ENCODE peak calls at places on chromosomes 16 and 17, in eight cellular contexts. X, O, U, K, N, B, T and F are unnamed samples.

GRCh38 chr17:35890774-35891155 is 10.6 kb upstream of the CCL5 start:
- DNase-seq in U (no peak), T (no peak), X (no peak), B (no peak), O (no peak), K (no peak), N (no peak), F (no peak)

GRCh38 chr16:23557779-23558330 is 328 bp downstream of the UBFD1 start:
- DNase-seq in U (no peak), T (peak), K (no peak), N (no peak), O (no peak), B (no peak), X (no peak), F (peak)

GRCh38 chr16:27103954-27104353 is 37.2 kb downstream of the C16orf82 start:
- DNase-seq in T (no peak), X (no peak), K (no peak), U (no peak), B (no peak), N (no peak), O (no peak), F (no peak)

GRCh38 chr17:75069783-75070182 is 18.0 kb upstream of the SLC16A5 start:
- DNase-seq in B (peak), T (no peak), X (no peak), U (no peak), N (no peak), K (no peak), O (no peak), F (no peak)

GRCh38 chr16:57087003-57087402 is 5.4 kb upstream of the CPNE2 start:
- DNase-seq in O (no peak), B (no peak), K (no peak), X (no peak), N (no peak), T (no peak), U (no peak), F (no peak)

GRCh38 chr17:64134996-64135395 is 5.1 kb upstream of the ERN1 start:
- DNase-seq in N (no peak), T (no peak), U (no peak), B (no peak), X (no peak), O (no peak), K (no peak), F (no peak)

GRCh38 chr17:55612691-55613141 is 101.5 kb upstream of the SMIM36 start:
- DNase-seq in K (no peak), U (no peak), O (no peak), B (no peak), N (no peak), X (no peak), T (no peak), F (no peak)

GRCh38 chr17:81076097-81076754 is 41.3 kb downstream of the BAIAP2 start:
- DNase-seq in K (no peak), T (no peak), O (no peak), B (no peak), X (no peak), N (no peak), U (no peak), F (no peak)

GRCh38 chr16:70661534-70661917 is 15.2 kb downstream of the IL34 start:
- DNase-seq in K (no peak), B (no peak), O (no peak), T (no peak), N (no peak), U (no peak), X (no peak), F (no peak)

GRCh38 chr16:11977206-11978041 is 890 bp downstream of the SNX29 start:
- DNase-seq in O (no peak), U (peak), X (peak), K (peak), N (no peak), T (peak), B (no peak), F (no peak)

GRCh38 chr17:14672830-14673229 is 371.9 kb downstream of the HS3ST3B1 start:
- DNase-seq in U (no peak), T (peak), X (peak), N (no peak), O (no peak), K (peak), B (no peak), F (peak)

GRCh38 chr16:87702325-87702811 is 63.4 kb downstream of the KLHDC4 start:
- DNase-seq in K (no peak), N (no peak), T (no peak), O (peak), B (peak), X (peak), U (no peak), F (no peak)

GRCh38 chr16:1342526-1343427 is 8.9 kb downstream of the TSR3 start:
- DNase-seq in B (peak), U (peak), K (peak), T (peak), N (peak), O (peak), X (peak), F (peak)

GRCh38 chr16:11560701-11561439 is 25.8 kb downstream of the LITAF start:
- DNase-seq in K (no peak), T (peak), B (no peak), O (peak), X (no peak), N (no peak), U (peak), F (no peak)

GRCh38 chr17:80442305-80442659 is 27.3 kb downstream of the ENDOV start:
- DNase-seq in X (no peak), U (no peak), B (no peak), N (no peak), O (no peak), T (no peak), K (no peak), F (no peak)

GRCh38 chr17:2635241-2635640 is 41.8 kb downstream of the PAFAH1B1 start:
- DNase-seq in U (no peak), X (no peak), N (no peak), B (no peak), K (no peak), T (no peak), O (no peak), F (no peak)

GRCh38 chr16:85567101-85567866 is 45.8 kb upstream of the GSE1 start:
- DNase-seq in B (no peak), T (no peak), U (no peak), X (no peak), O (no peak), N (no peak), K (no peak), F (no peak)

GRCh38 chr16:73046484-73047214 is 1.3 kb downstream of the ZFHX3 start:
- DNase-seq in N (no peak), U (no peak), T (no peak), O (no peak), B (no peak), X (no peak), K (no peak), F (no peak)

GRCh38 chr17:70120420-70120819 is 45.4 kb downstream of the KCNJ16 start:
- DNase-seq in X (no peak), T (no peak), N (no peak), U (no peak), B (no peak), O (no peak), K (no peak), F (no peak)

GRCh38 chr17:62781826-62782225 is 26.3 kb downstream of the MARCHF10 start:
- DNase-seq in U (no peak), T (no peak), X (no peak), B (no peak), K (no peak), N (no peak), O (no peak), F (no peak)

GRCh38 chr17:68036304-68037147 is 991 bp downstream of the KPNA2 start:
- DNase-seq in K (no peak), T (no peak), X (no peak), O (no peak), B (no peak), N (no peak), U (no peak), F (no peak)

GRCh38 chr17:65346166-65346565 is 209.0 kb downstream of the RGS9 start:
- DNase-seq in U (no peak), O (no peak), B (no peak), N (no peak), T (peak), X (no peak), K (no peak), F (no peak)

GRCh38 chr17:59800530-59800942 is 92.2 kb downstream of the TUBD1 start:
- DNase-seq in X (no peak), N (no peak), B (no peak), U (no peak), K (no peak), O (no peak), T (no peak), F (no peak)

GRCh38 chr16:2033057-2033911 is 6.6 kb downstream of the NHERF2 start:
- DNase-seq in U (peak), O (peak), K (no peak), T (peak), N (no peak), X (peak), B (no peak), F (no peak)

GRCh38 chr17:57629470-57629869 is 115.6 kb downstream of the CCDC182 start:
- DNase-seq in X (no peak), K (no peak), U (no peak), T (no peak), B (no peak), N (no peak), O (peak), F (no peak)

GRCh38 chr17:57403241-57403640 is 146.9 kb downstream of the MSI2 start:
- DNase-seq in T (no peak), X (no peak), U (no peak), K (no peak), O (no peak), B (no peak), N (no peak), F (no peak)

GRCh38 chr17:57530508-57530907 is 214.6 kb downstream of the CCDC182 start:
- DNase-seq in N (peak), B (no peak), T (no peak), K (no peak), O (no peak), U (no peak), X (no peak), F (no peak)

GRCh38 chr17:49970498-49970897 is 1.5 kb downstream of the DLX4 start:
- DNase-seq in N (no peak), O (no peak), X (no peak), U (no peak), T (no peak), K (no peak), B (no peak), F (no peak)

GRCh38 chr17:79990051-79990592 is 45.5 kb downstream of the TBC1D16 start:
- DNase-seq in O (no peak), K (no peak), X (no peak), T (no peak), B (no peak), N (no peak), U (no peak), F (no peak)

GRCh38 chr16:55078699-55079415 is 148.2 kb downstream of the IRX5 start:
- DNase-seq in O (no peak), X (no peak), N (no peak), U (no peak), K (no peak), B (no peak), T (no peak), F (no peak)

GRCh38 chr17:39150104-39150634 is 1.3 kb downstream of the PLXDC1 start:
- DNase-seq in X (no peak), K (no peak), N (no peak), O (no peak), U (no peak), T (no peak), B (no peak), F (no peak)

GRCh38 chr16:6558133-6558532 is 774.5 kb upstream of the RBFOX1 start:
- DNase-seq in U (no peak), T (no peak), N (peak), K (no peak), B (no peak), X (no peak), O (no peak), F (no peak)

GRCh38 chr16:57203451-57203850 is 17.3 kb downstream of the RSPRY1 start:
- DNase-seq in T (no peak), X (no peak), K (no peak), B (no peak), O (no peak), U (no peak), N (no peak), F (no peak)

GRCh38 chr17:61152898-61153297 is 246.7 kb upstream of the TBX2 start:
- DNase-seq in T (no peak), O (no peak), N (peak), K (no peak), B (no peak), U (no peak), X (no peak), F (no peak)

GRCh38 chr17:14427914-14428639 is 127.2 kb downstream of the HS3ST3B1 start:
- DNase-seq in N (no peak), U (no peak), K (no peak), B (no peak), T (no peak), O (peak), X (no peak), F (no peak)

GRCh38 chr17:27552467-27552779 is 78.6 kb upstream of the LGALS9 start:
- DNase-seq in O (no peak), K (no peak), B (peak), T (peak), X (no peak), U (no peak), N (no peak), F (no peak)

GRCh38 chr16:68360547-68360946 is 49.7 kb downstream of the PRMT7 start:
- DNase-seq in O (no peak), N (no peak), U (no peak), X (no peak), B (no peak), T (no peak), K (no peak), F (no peak)

GRCh38 chr16:79073560-79073959 is 527.0 kb downstream of the MAF start:
- DNase-seq in K (no peak), B (no peak), N (no peak), U (no peak), T (no peak), O (no peak), X (no peak), F (no peak)

GRCh38 chr17:73278465-73279453 is 17.1 kb upstream of the CPSF4L start:
- DNase-seq in U (peak), O (no peak), B (no peak), T (no peak), X (no peak), K (no peak), N (no peak), F (no peak)

GRCh38 chr16:70430667-70431536 is 8.0 kb downstream of the ST3GAL2 start:
- DNase-seq in X (no peak), K (no peak), N (no peak), U (no peak), O (peak), T (no peak), B (no peak), F (no peak)